ENCODE peak calls at places on chromosome 11, in six cellular contexts. U, G, Y, X, O and Q are unnamed samples.

GRCh38 chr11:103907548-103908455 is 128.6 kb upstream of the DDI1 start:
- DNase-seq in U (no peak), G (no peak), Y (no peak), X (peak; percentile 23), O (peak; percentile 40), Q (peak; percentile 55)

GRCh38 chr11:121757480-121758125 is 304.8 kb upstream of the SORL1-AS1 start:
- DNase-seq in U (no peak), G (no peak), Y (no peak), X (peak; percentile 60), O (peak; percentile 63), Q (peak; percentile 92)

GRCh38 chr11:9760180-9760550 is 96.3 kb downstream of the SWAP70 start:
- DNase-seq in U (no peak), G (no peak), Y (no peak), X (no peak), O (peak; percentile 42), Q (peak; percentile 97)

GRCh38 chr11:64971421-64972233 is at the start of gene MAJIN:
- DNase-seq in U (no peak), G (peak; percentile 63), Y (no peak), X (no peak), O (peak; percentile 30), Q (peak; percentile 52)

GRCh38 chr11:103609117-103610066 is 427.0 kb upstream of the DDI1 start:
- DNase-seq in U (peak; percentile 78), G (no peak), Y (no peak), X (no peak), O (peak; percentile 97), Q (peak; percentile 89)

GRCh38 chr11:71946144-71946571 is 17.3 kb downstream of the RNF121 start:
- DNase-seq in U (no peak), G (no peak), Y (no peak), X (no peak), O (peak; percentile 76), Q (peak; percentile 73)

GRCh38 chr11:132655187-132655855 is 877.0 kb downstream of the OPCML start:
- DNase-seq in U (no peak), G (no peak), Y (no peak), X (peak; percentile 69), O (no peak), Q (peak; percentile 88)

GRCh38 chr11:76666408-76666807 is 4.1 kb downstream of the LRRC32 start:
- DNase-seq in U (no peak), G (peak; percentile 74), Y (no peak), X (peak; percentile 53), O (no peak), Q (no peak)

GRCh38 chr11:118893662-118894061 is 10.0 kb downstream of the CXCR5 start:
- DNase-seq in U (no peak), G (no peak), Y (no peak), X (no peak), O (no peak), Q (no peak)

GRCh38 chr11:118892964-118893363 is 9.3 kb downstream of the CXCR5 start:
- DNase-seq in U (no peak), G (no peak), Y (no peak), X (no peak), O (no peak), Q (peak; percentile 0)

GRCh38 chr11:118889796-118890195 is 6.1 kb downstream of the CXCR5 start:
- DNase-seq in U (no peak), G (no peak), Y (no peak), X (no peak), O (no peak), Q (peak; percentile 94)

GRCh38 chr11:118894192-118894591 is 10.5 kb downstream of the CXCR5 start:
- DNase-seq in U (no peak), G (no peak), Y (no peak), X (no peak), O (no peak), Q (no peak)

GRCh38 chr11:118892515-118892914 is 8.8 kb downstream of the CXCR5 start:
- DNase-seq in U (no peak), G (no peak), Y (no peak), X (peak; percentile 95), O (no peak), Q (peak; percentile 0)
- TF ChIP-seq EZH2phosphoT487 in U (no peak), G (no peak), Y (no peak), X (no peak), O (no peak), Q (no peak)

DNA sequence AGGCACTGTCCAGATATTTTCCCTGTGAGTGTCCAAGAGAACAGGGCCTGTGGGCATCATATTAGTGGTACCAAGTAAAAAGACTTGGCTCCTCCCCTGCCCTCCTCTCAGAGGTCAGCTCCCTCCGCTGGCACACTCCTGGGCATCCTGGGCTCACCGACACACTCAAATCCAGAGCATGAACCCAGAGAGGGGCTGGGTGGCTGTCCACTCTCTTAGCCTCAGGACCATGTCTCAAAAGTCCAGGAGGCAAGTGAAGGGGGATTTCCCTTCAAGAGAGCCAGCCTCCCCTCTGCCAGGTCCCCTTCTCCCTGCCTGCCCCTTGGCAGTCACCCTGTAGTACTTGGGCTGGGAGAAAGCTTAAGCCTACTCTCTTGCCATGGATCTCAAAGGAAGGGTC is 10.3 kb downstream of the BCL9L start:
- DNase-seq in U (no peak), G (no peak), Y (no peak), X (no peak), O (no peak), Q (no peak)
- H3K9ac ChIP-seq in U (peak overlapping the region; percentile 91), G (no peak overlapping the region), Y (peak overlapping the region; percentile 51), X (no peak overlapping the region), O (peak overlapping the region; percentile 79), Q (peak overlapping the region; percentile 90)

GRCh38 chr11:117820516-117820915 is 4.0 kb downstream of the FXYD2 start:
- DNase-seq in U (no peak), G (no peak), Y (no peak), X (no peak), O (no peak), Q (no peak)
- H3K4me3 ChIP-seq in U (no peak overlapping the region), G (no peak overlapping the region), Y (no peak overlapping the region), X (no peak overlapping the region), O (no peak overlapping the region), Q (no peak overlapping the region)

GRCh38 chr11:66070604-66071325 is 693 bp downstream of the PACS1 start:
- DNase-seq in U (no peak), G (peak; percentile 45), Y (peak; percentile 74), X (peak; percentile 20), O (peak; percentile 47), Q (peak; percentile 84)

GRCh38 chr11:66068923-66069714 is 953 bp upstream of the PACS1 start:
- DNase-seq in U (no peak), G (no peak), Y (peak; percentile 53), X (peak; percentile 85), O (peak; percentile 31), Q (peak; percentile 85)

GRCh38 chr11:66068154-66068821 is 1.8 kb upstream of the PACS1 start:
- DNase-seq in U (peak; percentile 42), G (peak; percentile 85), Y (peak; percentile 86), X (peak; percentile 68), O (peak; percentile 80), Q (peak; percentile 71)

GRCh38 chr11:66071326-66071870 is 1.3 kb downstream of the PACS1 start:
- DNase-seq in U (no peak), G (no peak), Y (no peak), X (no peak), O (no peak), Q (peak; percentile 40)

GRCh38 chr11:66069715-66070603 is at the start of gene PACS1:
- DNase-seq in U (no peak), G (peak; percentile 84), Y (peak; percentile 94), X (peak; percentile 66), O (peak; percentile 81), Q (peak; percentile 94)
- TF ChIP-seq EZH2phosphoT487 in U (no peak), G (no peak), Y (no peak), X (no peak), O (peak; percentile 38), Q (no peak)

DNA sequence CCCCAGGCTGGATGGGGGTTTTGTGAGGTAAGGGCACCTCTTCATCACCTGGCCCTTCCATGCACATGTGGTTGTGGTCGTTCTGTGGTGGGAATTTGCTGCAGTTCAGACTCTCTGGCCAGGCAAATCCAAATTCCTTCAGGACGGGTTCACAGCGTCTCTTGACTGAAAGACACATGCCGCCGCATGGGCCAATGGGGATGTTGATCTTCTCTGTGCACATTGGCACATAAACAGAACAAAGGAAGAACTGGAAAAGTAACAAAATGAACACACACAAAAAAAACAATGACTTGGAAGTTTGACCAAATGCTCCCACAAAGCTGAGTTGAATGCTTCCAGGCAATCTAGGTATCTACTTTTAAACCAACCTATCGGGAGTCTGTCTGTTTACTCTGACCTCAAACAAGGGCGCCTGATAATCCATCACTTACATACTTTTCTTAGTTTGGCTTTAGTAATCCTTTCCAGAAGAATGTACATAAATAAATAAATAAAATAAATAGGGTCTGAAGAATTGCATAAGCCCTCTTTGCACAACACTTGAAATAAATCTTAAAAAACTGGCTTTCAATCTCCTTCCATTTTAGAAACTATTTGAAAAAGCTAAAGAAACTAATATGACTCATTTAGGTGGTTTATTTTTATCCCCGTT is 2.8 kb downstream of the FZD4 start:
- DNase-seq in U (no peak), G (no peak), Y (no peak), X (no peak), O (no peak), Q (no peak)
- H3K9ac ChIP-seq in U (no peak overlapping the region), G (no peak overlapping the region), Y (no peak overlapping the region), X (no peak overlapping the region), O (no peak overlapping the region), Q (peak overlapping the region; percentile 78)

GRCh38 chr11:33724644-33725035 is 11.6 kb downstream of the CD59 start:
- DNase-seq in U (no peak), G (no peak), Y (no peak), X (no peak), O (no peak), Q (peak; percentile 62)
- H3K4me3 ChIP-seq in U (peak overlapping the region; percentile 6), G (no peak overlapping the region), Y (no peak overlapping the region), X (no peak overlapping the region), O (no peak overlapping the region), Q (peak overlapping the region; percentile 50)

DNA sequence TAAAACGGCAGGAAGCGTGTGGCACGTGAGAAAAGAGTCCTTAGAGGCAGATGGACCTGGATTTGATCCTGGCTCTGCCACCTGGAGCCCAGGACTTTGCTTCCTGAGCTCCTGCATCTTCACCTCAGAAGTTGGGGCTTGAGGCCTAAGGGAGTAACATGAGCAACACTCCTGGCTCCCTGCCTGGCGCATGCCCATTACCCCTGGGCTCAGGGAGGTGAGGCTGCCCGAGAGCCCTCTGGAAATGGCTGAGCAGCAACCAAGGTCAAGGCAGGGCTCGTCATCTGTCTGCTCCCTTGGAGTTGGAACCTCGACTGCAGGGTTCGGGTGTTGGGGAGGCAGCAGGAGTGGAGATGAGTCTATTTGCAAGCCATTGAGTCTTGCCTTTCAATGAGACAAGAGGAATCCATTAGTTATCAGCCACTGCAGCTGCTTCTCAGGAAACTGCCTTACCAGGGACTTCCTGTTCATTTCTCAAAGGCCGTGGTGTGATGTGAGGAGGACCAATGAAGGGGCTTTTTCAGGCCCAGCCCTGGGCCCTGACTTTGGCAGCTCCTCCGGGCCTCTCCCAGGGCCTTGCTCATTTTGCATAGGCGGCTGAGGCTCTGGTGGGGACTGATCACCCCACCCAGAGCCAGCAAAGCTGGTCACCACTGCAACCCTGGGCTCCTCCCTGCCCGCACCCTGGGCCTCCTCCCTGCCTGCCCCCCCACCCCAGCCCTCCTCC is 6.3 kb downstream of the FADS2 start:
- DNase-seq in U (no peak), G (no peak), Y (peak; percentile 27), X (peak; percentile 77), O (peak; percentile 34), Q (peak; percentile 20)
- TF ChIP-seq EZH2phosphoT487 in U (no peak), G (no peak), Y (no peak), X (no peak), O (no peak), Q (no peak)

GRCh38 chr11:107562647-107563208 is 2.8 kb downstream of the ALKBH8 start:
- DNase-seq in U (peak; percentile 93), G (no peak), Y (no peak), X (no peak), O (peak; percentile 99), Q (peak; percentile 92)
- H3K9ac ChIP-seq in U (peak overlapping the region; percentile 56), G (no peak overlapping the region), Y (peak overlapping the region; percentile 49), X (no peak overlapping the region), O (peak overlapping the region; percentile 71), Q (peak overlapping the region; percentile 90)